ENCODE peak calls at places on chromosomes 12 and 14, in four cellular contexts. W is HepG2, P is GM12878, J is K562. K is an unnamed sample.

GRCh38 chr14:71321556-71322315 is 414.5 kb downstream of the PCNX1 start:
- DNase-seq in J (no peak), W (peak; percentile 72), P (no peak), K (peak; percentile 22)

GRCh38 chr14:105364100-105364708 is 34.1 kb upstream of the TEX22 start:
- DNase-seq in W (no peak), J (peak; percentile 81), P (no peak), K (no peak)

GRCh38 chr12:76757694-76758093 is 6.2 kb upstream of the ZDHHC17 start:
- DNase-seq in W (no peak), P (no peak), J (no peak), K (no peak)

GRCh38 chr12:98532687-98533304 is 17.4 kb downstream of the TMPO start:
- DNase-seq in J (peak; percentile 46), P (no peak), W (peak; percentile 59), K (peak; percentile 52)

GRCh38 chr14:95651028-95651427 is 35.2 kb upstream of the TCL1B start:
- DNase-seq in W (no peak), P (no peak), J (no peak), K (no peak)

GRCh38 chr14:65261425-65261920 is 151.1 kb upstream of the FUT8 start:
- DNase-seq in W (no peak), J (no peak), P (no peak), K (no peak)

GRCh38 chr12:88552672-88553079 is 27.6 kb downstream of the KITLG start:
- DNase-seq in J (no peak), W (peak; percentile 9), P (no peak), K (no peak)

GRCh38 chr14:33457021-33457420 is 493.9 kb downstream of the EGLN3 start:
- DNase-seq in P (no peak), W (no peak), J (no peak), K (no peak)

GRCh38 chr12:47935196-47935595 is 28.2 kb upstream of the TMEM106C start:
- DNase-seq in W (peak; percentile 33), J (no peak), P (no peak), K (no peak)

GRCh38 chr14:24279301-24280186 is 8.1 kb upstream of the RABGGTA start:
- DNase-seq in J (no peak), P (peak; percentile 64), W (no peak), K (no peak)

GRCh38 chr14:98943907-98944306 is 328.1 kb downstream of the BCL11B start:
- DNase-seq in W (no peak), P (no peak), J (no peak), K (no peak)

GRCh38 chr12:118357327-118358007 is 15.2 kb downstream of the TAOK3 start:
- DNase-seq in P (peak; percentile 62), J (peak; percentile 69), W (no peak), K (peak; percentile 47)

GRCh38 chr12:124904306-124905098 is 9.9 kb downstream of the UBC start:
- DNase-seq in P (no peak), W (peak; percentile 72), J (peak; percentile 79), K (no peak)

GRCh38 chr14:50560929-50561280 is 960 bp downstream of the ATL1 start:
- DNase-seq in W (no peak), P (no peak), J (no peak), K (peak; percentile 52)

GRCh38 chr12:47885012-47885501 is 19.7 kb downstream of the VDR start:
- DNase-seq in J (peak; percentile 21), P (peak; percentile 71), W (no peak), K (no peak)

GRCh38 chr14:62143235-62143634 is 381.0 kb downstream of the SNAPC1 start:
- DNase-seq in W (no peak), J (no peak), P (no peak), K (no peak)

GRCh38 chr12:54017027-54017788 is 8.4 kb downstream of the HOXC8 start:
- DNase-seq in J (peak; percentile 35), W (no peak), P (no peak), K (no peak)

DNA sequence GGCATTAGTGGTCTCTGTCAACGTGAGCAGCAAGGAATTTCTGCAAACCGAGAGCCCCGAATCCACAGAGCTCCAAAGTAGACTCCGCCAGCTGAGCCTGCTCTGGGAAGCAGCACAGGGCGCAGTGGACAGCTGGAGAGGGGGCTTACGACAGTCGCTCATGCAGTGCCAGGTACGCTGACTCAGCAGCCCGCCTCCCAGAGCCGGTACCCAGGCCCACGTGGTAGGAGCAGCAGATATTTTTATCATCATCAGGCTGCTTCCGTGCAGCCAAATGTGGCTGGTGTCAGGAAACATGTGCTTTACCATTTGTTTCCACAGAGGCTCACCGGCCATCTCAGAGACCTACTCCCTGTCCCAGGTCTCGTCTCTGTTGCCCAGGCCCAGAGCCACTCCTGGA is 73.7 kb downstream of the ESR2 start:
- DNase-seq in P (no peak), W (no peak), J (no peak), K (no peak)
- TF ChIP-seq SP1 in P (no peak), W (no peak), J (no peak), K (no peak)

DNA sequence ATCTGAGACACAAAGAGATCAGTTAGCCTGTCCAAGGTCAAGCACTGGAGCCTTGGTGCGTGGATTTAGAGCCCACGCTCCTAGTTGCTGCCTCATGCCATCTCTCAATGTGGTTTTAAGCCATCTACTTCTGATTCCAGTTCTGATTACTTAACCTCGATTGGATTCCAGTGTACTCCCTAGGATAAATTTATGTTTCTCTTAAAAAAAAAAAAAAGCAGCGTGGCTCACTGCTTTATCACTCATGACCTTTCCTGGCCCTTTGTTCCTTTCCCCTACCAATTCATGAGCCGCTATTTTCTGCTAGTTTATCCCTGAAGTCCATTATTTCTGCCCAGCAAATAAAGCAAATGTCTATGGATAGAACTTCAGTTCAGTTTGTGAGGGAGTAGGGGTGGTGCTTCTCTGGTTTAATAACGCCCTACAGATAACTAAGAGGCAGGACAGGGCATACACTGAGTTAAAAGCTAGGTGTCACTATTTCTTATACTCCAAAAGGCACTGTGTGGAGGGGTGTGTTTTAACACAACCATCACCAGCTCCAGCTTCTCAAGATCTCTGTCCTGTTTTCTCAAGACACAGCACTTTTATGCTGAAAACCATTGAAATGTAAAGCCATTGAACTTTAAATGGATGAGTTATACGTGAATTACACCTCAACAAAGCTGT is 9.8 kb upstream of the PARP11 start:
- DNase-seq in W (peak; percentile 29), P (no peak), J (no peak), K (peak; percentile 43)
- TF ChIP-seq TARDBP in W (no peak), P (no peak), J (no peak), K (no peak)

GRCh38 chr12:103930787-103931536 is 752 bp downstream of the HSP90B1 start:
- DNase-seq in W (peak; percentile 13), J (peak; percentile 72), P (no peak), K (peak; percentile 16)
- TF ChIP-seq BHLHE40 in W (no peak), J (no peak), P (no peak), K (no peak)

DNA sequence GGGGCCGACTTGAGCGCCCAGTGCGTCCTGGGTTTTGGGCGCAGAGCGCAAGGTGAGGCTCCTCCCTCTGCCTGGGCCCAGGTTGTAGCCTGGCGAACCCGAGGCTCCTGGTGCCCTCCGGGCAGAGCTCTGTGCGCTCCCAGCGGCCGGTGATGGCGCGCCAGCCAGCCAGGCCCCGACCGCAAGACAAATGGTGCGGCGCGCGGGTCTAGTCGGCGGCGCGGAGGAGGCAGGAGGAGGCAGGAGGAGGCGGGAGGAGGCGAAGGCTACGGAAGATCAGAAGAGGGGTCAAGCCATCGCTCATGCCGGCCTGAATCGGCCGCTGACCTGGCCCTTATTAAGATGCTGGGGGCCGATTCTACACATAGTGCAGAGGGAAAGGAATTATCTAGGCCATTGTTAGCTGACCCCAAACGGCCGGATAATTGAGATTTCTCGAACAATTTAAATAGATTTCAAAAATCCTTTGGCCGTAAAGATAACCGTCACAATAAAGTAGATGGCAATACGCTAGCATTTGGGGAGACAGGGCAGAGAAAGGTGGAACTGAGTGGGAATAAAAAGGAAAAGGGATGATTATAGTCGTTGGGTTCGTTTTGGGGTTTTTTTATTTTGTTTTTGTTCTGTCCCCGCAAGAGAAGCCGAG is 2.8 kb downstream of the TBX5 start:
- DNase-seq in W (no peak), J (no peak), P (no peak), K (no peak)
- TF ChIP-seq SP1 in W (no peak), J (no peak), P (no peak), K (no peak)

GRCh38 chr12:131830335-131831020 is 2.3 kb downstream of the MMP17 start:
- DNase-seq in P (no peak), J (peak; percentile 85), W (peak; percentile 43), K (peak; percentile 72)

GRCh38 chr12:131829795-131830334 is 1.7 kb downstream of the MMP17 start:
- DNase-seq in P (no peak), W (no peak), J (no peak), K (no peak)

GRCh38 chr12:131831635-131832041 is 3.4 kb downstream of the MMP17 start:
- DNase-seq in P (no peak), J (no peak), W (no peak), K (no peak)

GRCh38 chr12:131832393-131833231 is 4.4 kb downstream of the MMP17 start:
- DNase-seq in P (no peak), W (no peak), J (no peak), K (no peak)

GRCh38 chr12:131831021-131831571 is 2.9 kb downstream of the MMP17 start:
- DNase-seq in J (no peak), P (no peak), W (no peak), K (no peak)
- TF ChIP-seq TARDBP in J (no peak), P (no peak), W (no peak), K (no peak)

DNA sequence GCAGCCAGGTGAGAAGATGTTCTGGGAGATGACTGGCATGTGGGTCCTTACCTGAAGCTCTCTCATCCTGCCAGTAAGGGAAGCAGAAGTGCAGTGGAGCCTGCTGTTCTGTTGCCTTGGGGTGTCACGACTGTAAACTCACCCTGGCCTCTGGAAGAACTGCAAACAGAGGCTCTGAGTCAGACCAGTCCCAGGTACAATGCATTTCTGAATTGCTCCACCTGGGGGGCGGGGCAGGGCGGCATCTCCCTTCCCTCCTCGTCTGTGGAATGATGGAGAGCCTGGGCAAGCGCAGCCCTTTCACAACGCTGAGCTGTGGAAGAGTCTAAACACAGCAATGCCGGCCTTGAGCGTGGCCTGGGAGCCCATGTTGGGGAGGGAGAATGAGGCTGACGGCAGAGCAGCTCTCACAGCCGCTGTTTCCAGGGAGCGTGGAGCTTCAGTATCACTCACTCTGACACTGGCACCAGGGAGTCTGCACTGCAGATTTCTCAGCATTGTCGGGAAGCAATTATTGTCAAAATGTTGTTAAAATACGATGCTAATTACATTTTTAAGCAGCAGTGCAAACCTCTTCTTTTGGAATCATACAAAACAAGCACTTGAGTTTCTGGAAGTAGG is 244.2 kb upstream of the FKBP4 start:
- DNase-seq in P (no peak), J (no peak), W (no peak), K (no peak)
- TF ChIP-seq BHLHE40 in P (no peak), J (no peak), W (no peak), K (no peak)

GRCh38 chr12:1328385-1328784 is 266.0 kb downstream of the FBXL14 start:
- DNase-seq in J (no peak), W (no peak), P (no peak), K (no peak)
- TF ChIP-seq SP1 in J (no peak), W (no peak), P (no peak), K (no peak)

K was measured in HEK293T.